ENCODE peak calls at places on chromosome 9, in eight cellular contexts. Y, K, T, U, W, C, Q and B are unnamed samples.

GRCh38 chr9:8374471-8374870 is 574.9 kb upstream of the DMAC1 start:
- DNase-seq in Y (no peak), K (no peak), T (no peak), U (no peak), W (no peak), C (no peak), Q (no peak), B (no peak)

GRCh38 chr9:92187390-92187789 is 72.2 kb upstream of the SPTLC1 start:
- DNase-seq in Y (no peak), K (no peak), T (no peak), U (no peak), W (no peak), C (peak), Q (no peak), B (no peak)

GRCh38 chr9:8205580-8205979 is 406.0 kb upstream of the DMAC1 start:
- DNase-seq in Y (no peak), K (no peak), T (no peak), U (peak), W (peak), C (no peak), Q (no peak), B (no peak)

GRCh38 chr9:35852876-35853865 is 17.0 kb downstream of the OR13J1 start:
- DNase-seq in Y (no peak), K (peak), T (no peak), U (no peak), W (no peak), C (no peak), Q (no peak), B (no peak)

GRCh38 chr9:114616684-114617520 is 5.8 kb downstream of the TMEM268 start:
- DNase-seq in Y (peak), K (no peak), T (peak), U (no peak), W (no peak), C (peak), Q (no peak), B (no peak)

GRCh38 chr9:137112564-137113384 is 1.8 kb downstream of the DPP7 start:
- DNase-seq in Y (no peak), K (no peak), T (no peak), U (no peak), W (no peak), C (no peak), Q (peak), B (no peak)

GRCh38 chr9:92147030-92147853 is 32.0 kb upstream of the SPTLC1 start:
- DNase-seq in Y (no peak), K (peak), T (peak), U (peak), W (peak), C (peak), Q (peak), B (no peak)

GRCh38 chr9:116286287-116286686 is 132.7 kb downstream of the PAPPA start:
- DNase-seq in Y (no peak), K (peak), T (no peak), U (peak), W (no peak), C (no peak), Q (no peak), B (no peak)

GRCh38 chr9:79341561-79341960 is 230.2 kb upstream of the TLE4 start:
- DNase-seq in Y (no peak), K (no peak), T (no peak), U (no peak), W (no peak), C (no peak), Q (no peak), B (no peak)

GRCh38 chr9:131516930-131517329 is 14.1 kb downstream of the UCK1 start:
- DNase-seq in Y (no peak), K (no peak), T (no peak), U (no peak), W (no peak), C (no peak), Q (no peak), B (no peak)

GRCh38 chr9:109887079-109887478 is 107.1 kb downstream of the PALM2AKAP2 start:
- DNase-seq in Y (no peak), K (no peak), T (no peak), U (peak), W (peak), C (peak), Q (no peak), B (no peak)

GRCh38 chr9:136926154-136926704 is 18.3 kb downstream of the FBXW5 start:
- DNase-seq in Y (no peak), K (no peak), T (no peak), U (no peak), W (no peak), C (no peak), Q (no peak), B (no peak)

GRCh38 chr9:127047971-127048370 is 74.5 kb downstream of the ANGPTL2 start:
- DNase-seq in Y (no peak), K (no peak), T (no peak), U (no peak), W (no peak), C (no peak), Q (no peak), B (no peak)

GRCh38 chr9:121278535-121279169 is 10.7 kb downstream of the GSN start:
- DNase-seq in Y (no peak), K (peak), T (peak), U (peak), W (peak), C (peak), Q (peak), B (peak)

GRCh38 chr9:135925496-135926133 is 18.3 kb upstream of the CAMSAP1 start:
- DNase-seq in Y (no peak), K (no peak), T (no peak), U (no peak), W (peak), C (peak), Q (no peak), B (no peak)

DNA sequence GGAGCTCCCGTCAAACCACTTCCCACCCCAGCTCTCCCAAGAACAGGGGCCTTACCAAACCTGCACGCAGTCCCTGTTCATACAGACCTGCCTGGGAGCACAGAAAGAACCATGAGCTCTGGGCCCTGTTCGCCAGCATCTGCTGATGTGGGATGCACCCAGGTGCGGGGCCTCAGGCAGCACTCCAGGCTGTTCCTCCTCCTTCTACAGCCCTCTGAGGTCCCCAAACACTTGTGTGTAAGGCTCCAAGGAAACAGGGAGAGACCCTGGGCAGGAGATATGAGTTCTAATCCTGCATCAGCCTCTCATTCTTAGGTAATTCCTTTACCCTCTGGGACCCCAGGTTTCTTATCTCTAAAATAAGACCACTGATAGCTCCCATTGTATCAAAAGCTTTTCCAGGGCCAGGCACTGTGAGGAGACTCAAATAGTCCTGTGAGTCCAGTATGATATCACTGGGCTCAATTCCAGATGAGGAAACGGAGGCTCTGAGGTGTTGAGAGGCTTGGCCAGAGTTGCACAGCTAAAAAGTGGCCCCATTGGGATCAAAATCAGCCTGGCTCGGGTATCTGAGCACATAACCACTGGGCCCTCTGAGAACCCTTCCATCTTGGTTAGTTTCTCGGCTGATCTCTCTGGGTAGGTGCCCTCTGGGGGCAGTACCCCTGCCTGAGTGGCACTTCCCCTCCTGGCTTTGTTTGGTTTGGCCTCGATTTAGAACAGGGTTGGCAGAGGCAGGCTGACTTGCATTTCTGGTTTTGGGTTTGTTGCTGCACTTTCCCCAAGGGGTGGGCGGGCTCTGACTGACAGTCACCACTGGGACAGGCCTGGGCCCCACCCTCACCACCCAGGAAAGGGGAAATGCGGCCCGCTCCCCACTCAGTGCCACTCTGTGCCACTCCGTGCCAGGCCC is 116.8 kb downstream of the RGS3 start:
- DNase-seq in Y (peak), K (no peak), T (no peak), U (no peak), W (peak), C (peak), Q (no peak), B (no peak)
- TF ChIP-seq CTCF in Y (no peak), K (no peak), T (no peak), U (no peak), W (no peak), C (no peak), Q (no peak), B (no peak)

GRCh38 chr9:95265960-95266359 is 51.5 kb downstream of the FANCC start:
- DNase-seq in Y (no peak), K (no peak), T (no peak), U (no peak), W (no peak), C (no peak), Q (no peak), B (no peak)

GRCh38 chr9:95268681-95269080 is 48.8 kb downstream of the FANCC start:
- DNase-seq in Y (no peak), K (peak), T (no peak), U (peak), W (peak), C (peak), Q (peak), B (no peak)

GRCh38 chr9:95261890-95262289 is 55.6 kb downstream of the FANCC start:
- DNase-seq in Y (no peak), K (no peak), T (no peak), U (peak), W (peak), C (no peak), Q (no peak), B (no peak)

GRCh38 chr9:95266649-95267048 is 50.9 kb downstream of the FANCC start:
- DNase-seq in Y (no peak), K (no peak), T (no peak), U (no peak), W (no peak), C (peak), Q (no peak), B (no peak)

GRCh38 chr9:95264954-95265615 is 52.4 kb downstream of the FANCC start:
- DNase-seq in Y (no peak), K (no peak), T (no peak), U (peak), W (peak), C (no peak), Q (peak), B (no peak)
- TF ChIP-seq CTCF in Y (peak), K (peak), T (no peak), U (peak), W (peak), C (no peak), Q (peak), B (peak)

DNA sequence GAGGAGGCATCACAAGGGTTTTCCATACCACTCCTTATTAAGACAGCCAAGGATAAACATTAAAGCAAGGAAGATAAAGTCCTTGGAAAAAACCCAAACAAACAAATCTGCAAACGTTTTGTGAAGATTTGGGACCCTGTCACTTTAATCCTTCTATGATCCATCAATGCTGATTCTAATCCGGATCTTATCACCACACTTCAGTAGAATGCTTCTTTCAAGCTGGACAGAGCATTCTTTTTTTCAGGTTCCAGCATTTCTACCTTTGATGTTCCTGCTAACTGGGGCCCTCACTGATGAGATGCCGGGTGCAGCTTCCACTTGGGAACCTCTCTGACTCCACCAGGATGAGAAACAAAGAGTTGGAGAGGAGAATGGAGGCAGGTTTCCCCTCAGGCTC is 132.8 kb upstream of the SHB start:
- DNase-seq in Y (no peak), K (no peak), T (no peak), U (no peak), W (no peak), C (no peak), Q (no peak), B (no peak)
- TF ChIP-seq CTCF in Y (no peak), K (no peak), T (no peak), U (no peak), W (no peak), C (no peak), Q (no peak), B (no peak)

GRCh38 chr9:73199886-73200285 is 48.2 kb downstream of the ANXA1 start:
- DNase-seq in Y (no peak), K (peak), T (no peak), U (peak), W (no peak), C (no peak), Q (peak), B (peak)

GRCh38 chr9:73204910-73205309 is 53.2 kb downstream of the ANXA1 start:
- DNase-seq in Y (no peak), K (no peak), T (no peak), U (no peak), W (no peak), C (no peak), Q (no peak), B (no peak)

GRCh38 chr9:73202992-73203391 is 51.3 kb downstream of the ANXA1 start:
- DNase-seq in Y (no peak), K (no peak), T (no peak), U (no peak), W (no peak), C (no peak), Q (no peak), B (no peak)

GRCh38 chr9:73199448-73199847 is 47.8 kb downstream of the ANXA1 start:
- DNase-seq in Y (no peak), K (no peak), T (no peak), U (no peak), W (no peak), C (no peak), Q (no peak), B (no peak)

GRCh38 chr9:73200694-73201432 is 49.2 kb downstream of the ANXA1 start:
- DNase-seq in Y (no peak), K (no peak), T (no peak), U (peak), W (peak), C (peak), Q (peak), B (no peak)
- TF ChIP-seq CTCF in Y (peak), K (peak), T (no peak), U (no peak), W (peak), C (peak), Q (peak), B (peak)

DNA sequence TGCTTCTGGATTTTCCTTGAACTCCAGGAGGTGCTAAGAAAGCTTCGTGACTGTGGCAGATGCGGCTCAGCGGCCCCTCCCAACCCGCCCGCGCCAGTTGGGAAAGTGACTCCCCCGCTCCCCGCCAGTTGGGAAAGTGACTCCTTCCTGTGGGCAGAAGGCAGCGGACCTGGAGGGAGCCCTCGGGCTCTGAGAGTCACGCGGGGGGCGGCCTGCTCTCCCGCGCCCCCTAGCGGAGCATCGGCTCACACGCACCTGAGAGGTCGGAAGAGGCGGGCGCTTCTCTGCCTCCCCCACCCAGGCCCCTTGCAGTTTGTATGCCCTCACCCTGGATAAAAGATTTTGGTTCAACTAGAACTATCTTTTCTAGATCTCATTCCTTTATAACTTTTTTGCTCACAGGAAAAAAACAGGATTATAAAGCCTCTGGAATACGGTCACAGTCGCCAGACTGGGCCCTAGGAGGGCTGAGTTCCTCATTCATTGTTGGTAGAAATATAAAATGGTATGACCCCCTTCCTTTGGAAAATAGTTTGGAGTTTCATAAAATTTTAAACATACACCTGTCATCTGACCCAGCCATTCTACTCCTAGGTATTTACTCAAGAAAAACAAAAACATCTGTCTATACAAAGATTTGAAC is 82.2 kb downstream of the HSD17B3 start:
- DNase-seq in Y (peak), K (peak), T (peak), U (no peak), W (peak), C (no peak), Q (no peak), B (no peak)
- TF ChIP-seq CTCF in Y (peak), K (peak), T (peak), U (no peak), W (peak), C (peak), Q (peak), B (peak)

GRCh38 chr9:108410161-108410560 is 445.6 kb downstream of the ACTL7B start:
- DNase-seq in Y (no peak), K (no peak), T (no peak), U (no peak), W (no peak), C (no peak), Q (no peak), B (no peak)

GRCh38 chr9:108416321-108416720 is 439.5 kb downstream of the ACTL7B start:
- DNase-seq in Y (no peak), K (no peak), T (no peak), U (peak), W (peak), C (peak), Q (peak), B (no peak)

GRCh38 chr9:108411632-108412031 is 444.2 kb downstream of the ACTL7B start:
- DNase-seq in Y (no peak), K (no peak), T (no peak), U (no peak), W (no peak), C (no peak), Q (no peak), B (no peak)

GRCh38 chr9:108417726-108418125 is 438.1 kb downstream of the ACTL7B start:
- DNase-seq in Y (no peak), K (no peak), T (no peak), U (peak), W (peak), C (no peak), Q (no peak), B (no peak)

DNA sequence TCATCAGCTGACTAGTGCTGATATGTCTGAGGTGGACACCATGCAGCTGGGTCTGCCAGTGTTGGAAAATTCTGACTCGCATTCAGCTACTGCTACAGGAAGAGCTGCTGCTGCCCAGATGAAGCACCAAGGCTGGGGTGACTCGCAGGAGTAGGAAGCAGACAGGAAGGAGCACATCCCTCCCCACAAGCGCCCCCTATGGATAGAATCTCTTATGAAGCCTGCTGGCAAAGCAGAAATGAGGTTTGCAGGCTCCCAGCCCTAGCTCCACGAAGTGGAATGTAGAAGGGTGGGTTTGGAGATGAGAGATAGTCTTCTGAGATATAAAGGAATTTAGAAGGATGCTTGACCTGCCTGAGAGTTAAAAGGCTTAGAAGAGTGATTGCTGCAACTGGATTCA is 443.0 kb downstream of the ACTL7B start:
- DNase-seq in Y (no peak), K (peak), T (no peak), U (no peak), W (peak), C (peak), Q (peak), B (no peak)
- TF ChIP-seq CTCF in Y (no peak), K (peak), T (no peak), U (no peak), W (peak), C (no peak), Q (no peak), B (peak)

DNA sequence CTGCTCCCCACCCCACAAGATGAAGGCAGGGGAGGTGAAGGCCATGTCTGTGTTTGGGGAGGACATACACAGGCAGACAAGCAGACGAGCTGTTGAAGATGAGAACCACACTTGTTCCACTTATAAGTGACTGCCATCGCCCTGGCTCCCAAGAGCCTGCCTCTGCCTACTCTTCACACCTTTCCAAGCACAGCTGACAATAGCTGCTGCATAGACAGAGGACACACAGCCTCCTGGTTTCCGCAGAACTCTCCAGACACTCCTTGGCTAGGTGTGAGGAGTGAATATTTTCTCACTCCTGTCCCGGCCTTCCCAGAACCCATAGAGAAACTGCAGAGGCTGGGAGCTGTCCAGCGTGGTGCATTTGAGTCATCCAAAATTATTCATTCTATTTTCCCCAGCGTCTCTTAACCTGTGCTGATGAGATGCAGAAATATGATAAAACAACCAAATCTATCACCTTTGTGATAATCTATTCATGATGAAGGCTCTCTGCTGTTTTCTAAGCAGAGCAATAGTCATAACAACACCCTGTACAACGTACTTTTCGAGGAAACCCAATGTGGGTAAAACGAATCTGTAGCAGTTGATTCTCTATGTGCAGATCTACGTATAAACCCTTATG is 24.7 kb downstream of the KLF9 start:
- DNase-seq in Y (no peak), K (peak), T (no peak), U (peak), W (peak), C (no peak), Q (no peak), B (no peak)
- TF ChIP-seq CTCF in Y (no peak), K (no peak), T (no peak), U (no peak), W (no peak), C (no peak), Q (no peak), B (no peak)

GRCh38 chr9:132978451-132979087 is at the start of gene GFI1B:
- DNase-seq in Y (no peak), K (peak), T (no peak), U (no peak), W (no peak), C (no peak), Q (no peak), B (no peak)
- TF ChIP-seq CTCF in Y (no peak), K (no peak), T (no peak), U (no peak), W (no peak), C (no peak), Q (no peak), B (no peak)